ENCODE peak calls at places on chromosomes 1 and 21, in six cellular contexts. J is CD8-positive, alpha-beta memory T cell; M is AG10803; P is CD4-positive, CD25-positive, alpha-beta regulatory T cell; Q is right atrium auricular region; C is PC-9. A is an unnamed sample.

GRCh38 chr1:200342511-200343400 is 67.1 kb downstream of the ZNF281 start:
- DNase-seq in J (no peak), M (peak; percentile 74), P (no peak), Q (no peak), C (no peak), A (no peak)

GRCh38 chr1:231463541-231463940 is 41.5 kb upstream of the EGLN1 start:
- DNase-seq in J (no peak), M (no peak), P (no peak), Q (no peak), C (no peak), A (no peak)

GRCh38 chr1:161311595-161312181 is 1.9 kb upstream of the MPZ start:
- DNase-seq in J (no peak), M (no peak), P (no peak), Q (no peak), C (no peak), A (no peak)

GRCh38 chr21:39137248-39138186 is 45.7 kb downstream of the PSMG1 start:
- DNase-seq in J (no peak), M (peak; percentile 79), P (no peak), Q (peak; percentile 53), C (no peak), A (no peak)

GRCh38 chr21:18153063-18153462 is 91.6 kb upstream of the CHODL start:
- DNase-seq in J (no peak), M (no peak), P (no peak), Q (no peak), C (no peak), A (no peak)

GRCh38 chr1:79188371-79188770 is 181.8 kb upstream of the ADGRL4 start:
- DNase-seq in J (no peak), M (peak; percentile 1), P (no peak), Q (no peak), C (no peak), A (no peak)

GRCh38 chr1:232626452-232626851 is 3.5 kb downstream of the SIPA1L2 start:
- DNase-seq in J (no peak), M (no peak), P (no peak), Q (no peak), C (no peak), A (no peak)

GRCh38 chr1:86466986-86467385 is 1.7 kb upstream of the CLCA1 start:
- DNase-seq in J (no peak), M (no peak), P (no peak), Q (no peak), C (no peak), A (no peak)

GRCh38 chr1:33327587-33328325 is 6.9 kb upstream of the A3GALT2 start:
- DNase-seq in J (no peak), M (peak; percentile 99), P (no peak), Q (no peak), C (no peak), A (no peak)

GRCh38 chr1:91883470-91883869 is 2.5 kb downstream of the TGFBR3 start:
- DNase-seq in J (no peak), M (peak; percentile 52), P (no peak), Q (no peak), C (no peak), A (no peak)

GRCh38 chr1:1032428-1032827 is 12.5 kb downstream of the AGRN start:
- DNase-seq in J (no peak), M (no peak), P (no peak), Q (no peak), C (no peak), A (no peak)

GRCh38 chr1:7172804-7173203 is 387.6 kb downstream of the CAMTA1 start:
- DNase-seq in J (no peak), M (no peak), P (no peak), Q (peak; percentile 50), C (no peak), A (no peak)

GRCh38 chr1:242318140-242318539 is 206.4 kb downstream of the PLD5 start:
- DNase-seq in J (no peak), M (no peak), P (no peak), Q (no peak), C (no peak), A (no peak)

GRCh38 chr21:46217511-46218196 is 10.9 kb downstream of the LSS start:
- DNase-seq in J (no peak), M (no peak), P (no peak), Q (no peak), C (no peak), A (no peak)

GRCh38 chr1:71147637-71148360 is 67.0 kb upstream of the ZRANB2 start:
- DNase-seq in J (no peak), M (no peak), P (no peak), Q (no peak), C (no peak), A (no peak)

GRCh38 chr1:64197076-64197475 is 6.3 kb upstream of the UBE2U start:
- DNase-seq in J (no peak), M (no peak), P (no peak), Q (no peak), C (no peak), A (no peak)

GRCh38 chr1:46002751-46003150 is 129.7 kb downstream of the PIK3R3 start:
- DNase-seq in J (no peak), M (no peak), P (no peak), Q (peak; percentile 4), C (no peak), A (no peak)

GRCh38 chr21:36891123-36891522 is 75.3 kb downstream of the HLCS start:
- DNase-seq in J (no peak), M (no peak), P (no peak), Q (no peak), C (no peak), A (no peak)

GRCh38 chr1:209650454-209650853 is 1.8 kb downstream of the LAMB3 start:
- DNase-seq in J (no peak), M (peak; percentile 57), P (no peak), Q (no peak), C (no peak), A (no peak)

GRCh38 chr1:228445867-228446584 is 29.4 kb upstream of the TRIM17 start:
- DNase-seq in J (no peak), M (peak; percentile 43), P (no peak), Q (no peak), C (peak; percentile 18), A (no peak)

GRCh38 chr1:224541901-224542610 is 74.1 kb upstream of the CNIH3 start:
- DNase-seq in J (no peak), M (peak; percentile 43), P (no peak), Q (no peak), C (no peak), A (no peak)

GRCh38 chr21:41361053-41361785 is 608 bp upstream of the MX2 start:
- DNase-seq in J (no peak), M (no peak), P (no peak), Q (peak; percentile 57), C (no peak), A (no peak)
- H3K4me3 ChIP-seq in J (peak overlapping the region; percentile 91), M (peak overlapping the region; percentile 63), P (peak overlapping the region; percentile 89), Q (peak overlapping the region; percentile 49), C (peak overlapping the region; percentile 22), A (peak overlapping the region; percentile 8)

GRCh38 chr1:176904057-176904815 is 260.3 kb downstream of the ASTN1 start:
- DNase-seq in J (no peak), M (no peak), P (no peak), Q (no peak), C (no peak), A (no peak)
- H3K4me3 ChIP-seq in J (no peak overlapping the region), M (no peak overlapping the region), P (no peak overlapping the region), Q (peak overlapping the region; percentile 32), C (no peak overlapping the region), A (no peak overlapping the region)

DNA sequence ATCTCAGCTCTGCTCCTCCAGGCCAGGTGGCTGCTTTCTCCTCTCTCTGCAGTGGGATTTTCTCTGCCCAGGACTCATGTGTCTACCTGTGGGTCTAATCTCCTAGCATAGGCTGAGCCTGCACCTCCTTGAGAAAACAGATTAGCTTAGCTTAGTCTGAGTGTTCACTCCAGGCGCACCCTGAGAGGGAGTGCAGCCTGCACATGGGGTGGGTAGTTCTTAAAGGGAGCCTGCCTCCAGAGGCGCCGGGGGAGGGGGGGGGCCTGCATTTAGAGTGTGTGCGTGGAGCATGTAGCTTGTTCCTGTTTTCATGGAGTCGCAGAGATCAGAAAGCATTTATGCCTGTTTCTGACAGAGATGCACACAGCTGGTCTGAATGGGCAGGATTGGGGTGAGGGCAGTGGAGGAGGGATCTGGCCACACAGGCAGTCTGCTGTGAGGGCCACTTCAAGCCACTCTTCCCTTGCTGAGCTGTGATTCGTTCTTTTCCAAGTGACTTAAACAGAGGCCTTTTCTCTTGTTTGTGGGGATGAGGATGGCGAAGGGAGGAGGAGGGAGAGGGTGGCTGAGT is 45.2 kb downstream of the GALNT2 start:
- DNase-seq in J (no peak), M (no peak), P (no peak), Q (no peak), C (no peak), A (no peak)
- H3K4me3 ChIP-seq in J (no peak overlapping the region), M (no peak overlapping the region), P (no peak overlapping the region), Q (no peak overlapping the region), C (no peak overlapping the region), A (no peak overlapping the region)

DNA sequence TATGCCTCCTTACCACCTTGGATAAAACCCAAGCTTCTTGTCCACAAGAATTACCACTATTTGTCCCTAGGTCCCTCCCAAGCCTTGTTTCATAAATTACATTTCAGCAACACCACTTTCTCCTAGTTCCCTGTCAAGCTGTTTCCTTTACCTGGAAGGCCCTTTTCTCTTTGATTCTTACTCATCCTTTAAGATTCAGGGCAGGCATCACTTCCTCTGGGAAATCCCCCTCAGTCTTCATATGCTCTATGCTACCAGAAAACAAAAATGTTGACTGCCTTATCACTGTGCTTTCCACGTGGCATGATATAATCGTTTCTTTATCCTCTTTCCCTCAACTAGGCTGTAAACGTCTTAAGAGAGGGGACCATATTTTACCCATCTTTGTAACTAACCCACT is 102.7 kb downstream of the LYST start:
- DNase-seq in J (no peak), M (no peak), P (no peak), Q (no peak), C (no peak), A (no peak)
- H3K4me3 ChIP-seq in J (no peak overlapping the region), M (no peak overlapping the region), P (no peak overlapping the region), Q (no peak overlapping the region), C (no peak overlapping the region), A (no peak overlapping the region)

GRCh38 chr1:165235158-165235776 is 121.2 kb downstream of the LMX1A start:
- DNase-seq in J (no peak), M (no peak), P (no peak), Q (no peak), C (no peak), A (no peak)
- H3K4me3 ChIP-seq in J (no peak overlapping the region), M (no peak overlapping the region), P (no peak overlapping the region), Q (peak overlapping the region; percentile 47), C (no peak overlapping the region), A (no peak overlapping the region)

A was measured in Jurkat, Clone E6-1.